ENCODE peak calls at places on chromosome 4, in ten cellular contexts. H, X, F, W, A, U, M, V, C and D are unnamed samples.

GRCh38 chr4:185036842-185037241 is 18.6 kb downstream of the HELT start:
- DNase-seq in H (no peak), X (no peak), F (no peak), W (no peak), A (no peak), U (no peak), M (no peak), V (peak), C (no peak), D (no peak)

GRCh38 chr4:26140150-26140898 is 180.5 kb upstream of the RBPJ start:
- DNase-seq in H (no peak), X (peak), F (peak), W (peak), A (no peak), U (no peak), M (no peak), V (no peak), C (no peak), D (peak)

GRCh38 chr4:92198711-92199110 is 105.1 kb upstream of the GRID2 start:
- DNase-seq in H (peak), X (peak), F (peak), W (peak), A (no peak), U (no peak), M (no peak), V (no peak), C (no peak), D (peak)

GRCh38 chr4:110622841-110623709 is at the start of gene PITX2:
- DNase-seq in H (peak), X (peak), F (peak), W (peak), A (peak), U (peak), M (no peak), V (peak), C (peak), D (peak)

GRCh38 chr4:4185528-4185927 is 41.2 kb downstream of the OTOP1 start:
- DNase-seq in H (no peak), X (no peak), F (no peak), W (no peak), A (no peak), U (no peak), M (no peak), V (peak), C (no peak), D (no peak)

GRCh38 chr4:76984788-76985211 is 35.2 kb downstream of the SEPTIN11 start:
- DNase-seq in H (peak), X (peak), F (peak), W (peak), A (no peak), U (peak), M (no peak), V (peak), C (peak), D (peak)

GRCh38 chr4:1531683-1532548 is 125.7 kb upstream of the NKX1-1 start:
- DNase-seq in H (no peak), X (no peak), F (no peak), W (no peak), A (peak), U (peak), M (no peak), V (no peak), C (no peak), D (no peak)

GRCh38 chr4:10694151-10694825 is 9.7 kb upstream of the CLNK start:
- DNase-seq in H (no peak), X (peak), F (no peak), W (peak), A (no peak), U (no peak), M (no peak), V (no peak), C (no peak), D (no peak)

GRCh38 chr4:38663021-38663800 is 788 bp upstream of the KLF3 start:
- DNase-seq in H (no peak), X (peak), F (no peak), W (peak), A (peak), U (peak), M (no peak), V (no peak), C (peak), D (peak)

GRCh38 chr4:146428298-146428697 is 93.4 kb downstream of the SLC10A7 start:
- DNase-seq in H (no peak), X (no peak), F (peak), W (no peak), A (no peak), U (no peak), M (no peak), V (no peak), C (no peak), D (no peak)

GRCh38 chr4:152094851-152095700 is 334.3 kb upstream of the GATB start:
- DNase-seq in H (no peak), X (peak), F (peak), W (peak), A (no peak), U (no peak), M (no peak), V (peak), C (no peak), D (peak)

GRCh38 chr4:4254666-4255065 is 6.6 kb upstream of the TMEM128 start:
- DNase-seq in H (no peak), X (no peak), F (no peak), W (no peak), A (no peak), U (peak), M (no peak), V (no peak), C (no peak), D (no peak)

GRCh38 chr4:151905197-151905596 is 144.4 kb upstream of the GATB start:
- DNase-seq in H (no peak), X (no peak), F (no peak), W (no peak), A (no peak), U (no peak), M (no peak), V (no peak), C (no peak), D (no peak)

GRCh38 chr4:176467011-176467410 is 147.2 kb downstream of the SPCS3 start:
- DNase-seq in H (no peak), X (peak), F (no peak), W (peak), A (no peak), U (no peak), M (no peak), V (no peak), C (no peak), D (peak)

GRCh38 chr4:2598661-2599654 is 62.5 kb downstream of the FAM193A start:
- DNase-seq in H (no peak), X (peak), F (peak), W (no peak), A (no peak), U (no peak), M (no peak), V (peak), C (no peak), D (no peak)

GRCh38 chr4:51942108-51942832 is 77.9 kb downstream of the LRRC66 start:
- DNase-seq in H (no peak), X (peak), F (peak), W (peak), A (no peak), U (no peak), M (no peak), V (no peak), C (no peak), D (peak)

GRCh38 chr4:56786955-56787354 is 34.5 kb downstream of the SPINK2 start:
- DNase-seq in H (no peak), X (peak), F (peak), W (peak), A (no peak), U (peak), M (no peak), V (no peak), C (no peak), D (peak)

GRCh38 chr4:31294655-31295054 is 574.5 kb downstream of the PCDH7 start:
- DNase-seq in H (no peak), X (no peak), F (no peak), W (no peak), A (no peak), U (no peak), M (no peak), V (no peak), C (no peak), D (no peak)

GRCh38 chr4:1053080-1053661 is 41.7 kb downstream of the FGFRL1 start:
- DNase-seq in H (no peak), X (no peak), F (peak), W (peak), A (peak), U (no peak), M (no peak), V (peak), C (no peak), D (peak)

GRCh38 chr4:15493411-15493810 is 23.7 kb downstream of the CC2D2A start:
- DNase-seq in H (no peak), X (no peak), F (peak), W (no peak), A (no peak), U (no peak), M (no peak), V (no peak), C (no peak), D (peak)

GRCh38 chr4:122539861-122540465 is 80.9 kb downstream of the IL21 start:
- DNase-seq in H (no peak), X (no peak), F (no peak), W (peak), A (no peak), U (no peak), M (no peak), V (no peak), C (no peak), D (peak)

GRCh38 chr4:152687974-152688599 is 8.3 kb upstream of the TMEM154 start:
- DNase-seq in H (no peak), X (no peak), F (no peak), W (no peak), A (no peak), U (no peak), M (no peak), V (no peak), C (peak), D (no peak)

GRCh38 chr4:15457401-15458201 is 12.1 kb upstream of the CC2D2A start:
- DNase-seq in H (no peak), X (peak), F (peak), W (peak), A (no peak), U (no peak), M (no peak), V (no peak), C (peak), D (peak)

GRCh38 chr4:53702334-53703266 is 111.3 kb upstream of the LNX1 start:
- DNase-seq in H (no peak), X (peak), F (peak), W (peak), A (peak), U (peak), M (no peak), V (peak), C (peak), D (peak)

GRCh38 chr4:82989567-82990429 is 20.8 kb downstream of the LIN54 start:
- DNase-seq in H (no peak), X (peak), F (no peak), W (peak), A (no peak), U (no peak), M (no peak), V (no peak), C (no peak), D (peak)

GRCh38 chr4:6591305-6591704 is 16.3 kb downstream of the MAN2B2 start:
- DNase-seq in H (no peak), X (no peak), F (no peak), W (no peak), A (peak), U (no peak), M (no peak), V (no peak), C (no peak), D (no peak)

GRCh38 chr4:153223418-153223792 is 19.2 kb downstream of the TRIM2 start:
- DNase-seq in H (no peak), X (no peak), F (no peak), W (peak), A (no peak), U (no peak), M (no peak), V (no peak), C (peak), D (peak)

GRCh38 chr4:139887962-139888735 is 222.5 kb downstream of the MGST2 start:
- DNase-seq in H (no peak), X (no peak), F (no peak), W (no peak), A (no peak), U (no peak), M (no peak), V (no peak), C (no peak), D (no peak)

GRCh38 chr4:27463816-27464215 is 603.2 kb downstream of the STIM2 start:
- DNase-seq in H (peak), X (peak), F (peak), W (peak), A (no peak), U (no peak), M (no peak), V (no peak), C (no peak), D (peak)

DNA sequence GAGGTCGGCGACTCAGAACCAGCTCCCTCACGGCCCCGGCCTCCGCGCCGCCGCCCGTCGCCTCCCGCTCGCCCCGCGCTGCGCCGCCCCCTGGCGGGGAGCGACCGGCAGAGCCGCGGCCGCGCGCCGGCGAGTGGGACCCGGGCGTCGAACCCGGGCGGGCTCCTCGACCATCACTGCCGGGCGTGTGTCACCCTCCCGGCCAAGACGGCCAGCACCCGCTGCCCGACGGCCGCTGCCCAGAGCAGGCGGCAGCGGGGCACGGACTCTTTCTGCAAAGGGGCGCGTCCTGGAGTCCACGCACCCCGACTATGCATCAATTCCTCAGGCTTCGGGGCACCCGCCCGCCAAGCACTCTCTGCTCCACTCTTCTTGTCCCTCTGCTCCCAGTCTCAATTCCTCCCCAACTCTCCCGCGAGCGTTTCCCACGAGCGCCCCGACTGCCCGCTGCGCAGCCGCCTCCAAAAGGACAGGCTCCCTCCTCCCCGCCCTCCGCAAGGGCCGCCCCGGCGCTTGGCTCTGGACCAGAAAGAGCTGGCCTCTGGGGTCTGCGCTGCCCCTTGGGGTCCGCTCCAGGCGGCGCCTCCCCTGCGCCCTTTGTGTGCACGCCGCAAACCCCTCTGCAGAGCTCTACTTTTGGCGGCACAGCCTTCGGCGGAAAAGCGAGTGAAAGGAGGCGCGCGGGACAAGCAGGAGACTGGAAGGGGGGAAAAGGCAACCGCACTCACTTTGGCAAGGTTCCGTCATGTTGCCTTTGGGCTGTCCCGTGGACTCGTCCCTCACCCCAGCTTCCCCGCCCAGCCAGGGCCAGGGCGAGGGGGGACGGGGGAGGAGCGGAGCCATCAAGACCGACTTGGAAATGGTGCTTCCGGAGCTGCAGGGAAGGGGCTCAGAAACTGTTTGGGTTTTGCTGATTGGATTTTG is 1.1 kb downstream of the PDE5A start:
- DNase-seq in H (no peak), X (peak), F (peak), W (peak), A (peak), U (peak), M (peak), V (peak), C (peak), D (peak)
- TF ChIP-seq CTCF in H (peak), X (peak), F (no peak), W (no peak), A (peak), U (peak), M (peak), V (no peak), C (peak), D (peak)

DNA sequence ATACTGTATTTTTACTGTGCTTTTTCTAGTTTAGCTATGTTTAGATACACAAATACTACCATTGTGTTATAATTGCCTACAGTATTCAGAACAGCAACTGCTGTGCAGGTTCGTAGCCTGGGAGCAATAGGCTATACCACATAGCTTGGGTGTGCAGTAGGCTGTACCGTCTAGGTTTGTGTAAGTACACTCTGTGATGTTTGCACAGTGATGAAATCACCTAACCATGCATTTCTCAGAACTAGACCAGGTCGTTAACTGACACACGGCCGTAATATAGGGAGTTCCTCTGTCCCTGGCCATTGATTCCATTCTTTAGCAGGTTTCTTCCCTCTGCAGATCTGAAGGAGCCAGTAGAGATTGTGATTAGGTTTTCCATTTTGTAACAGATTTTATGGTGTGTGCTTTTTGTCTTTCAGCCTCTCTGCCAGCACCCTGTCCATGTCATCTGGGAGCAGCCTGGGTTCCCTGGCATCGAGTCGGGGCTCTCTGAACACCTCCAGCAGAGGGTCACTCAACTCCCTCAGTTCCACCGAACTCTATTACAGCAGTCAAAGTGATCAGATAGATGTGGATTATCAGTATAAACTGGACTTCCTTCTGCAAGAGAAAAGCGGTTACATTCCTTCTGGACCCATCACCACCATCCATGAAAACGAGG is 59.5 kb downstream of the CLDN22 start:
- DNase-seq in H (no peak), X (no peak), F (no peak), W (no peak), A (no peak), U (no peak), M (no peak), V (no peak), C (no peak), D (no peak)
- H3K4me3 ChIP-seq in H (no peak), X (no peak), F (no peak), W (no peak), A (no peak), U (peak), M (no peak), V (no peak), C (no peak), D (no peak)

GRCh38 chr4:47466061-47466785 is 2.7 kb upstream of the COMMD8 start:
- DNase-seq in H (no peak), X (no peak), F (no peak), W (no peak), A (no peak), U (no peak), M (no peak), V (no peak), C (no peak), D (no peak)

GRCh38 chr4:47462799-47463234 is 685 bp downstream of the COMMD8 start:
- DNase-seq in H (no peak), X (no peak), F (peak), W (peak), A (no peak), U (no peak), M (no peak), V (no peak), C (no peak), D (peak)

GRCh38 chr4:47468686-47469365 is 5.3 kb upstream of the COMMD8 start:
- DNase-seq in H (peak), X (peak), F (no peak), W (no peak), A (no peak), U (no peak), M (no peak), V (no peak), C (peak), D (peak)

GRCh38 chr4:47465008-47465407 is 1.5 kb upstream of the COMMD8 start:
- DNase-seq in H (no peak), X (no peak), F (no peak), W (no peak), A (no peak), U (no peak), M (no peak), V (no peak), C (no peak), D (no peak)

DNA sequence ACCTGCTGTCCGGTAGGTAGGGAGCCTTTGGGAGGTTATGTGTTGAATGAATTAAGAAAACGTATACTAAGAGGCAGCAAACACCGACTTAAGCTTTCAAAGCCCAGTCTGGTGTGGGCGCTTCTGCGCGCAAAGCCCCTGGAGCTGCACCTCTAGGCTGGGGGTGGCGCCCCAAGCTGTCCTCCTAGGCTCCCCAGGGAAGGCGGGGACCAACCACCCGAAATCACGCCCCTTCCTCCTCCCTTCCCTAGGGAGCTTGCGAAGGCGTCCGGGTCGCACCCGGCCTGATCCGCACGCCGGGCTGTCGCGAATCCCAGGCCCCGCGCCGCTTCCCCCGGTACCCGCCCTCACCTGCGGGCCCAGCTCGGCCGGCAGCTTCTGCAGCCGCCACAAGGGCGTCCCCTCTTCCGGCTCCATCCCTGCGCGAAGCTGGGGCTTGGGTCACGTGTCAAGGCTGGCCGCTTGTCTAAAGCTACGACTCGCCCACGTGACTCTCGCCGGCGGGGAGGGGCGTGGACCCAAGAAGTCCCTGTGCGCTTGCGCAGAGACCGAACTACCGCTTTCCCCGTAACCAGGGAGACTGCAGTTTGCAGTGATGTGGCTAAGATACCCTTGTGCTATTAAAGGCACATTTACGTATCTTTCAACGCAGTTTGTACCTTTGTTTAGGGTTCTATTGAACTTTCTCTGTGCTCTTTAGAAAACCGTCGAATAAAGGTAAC is at the start of gene COMMD8:
- DNase-seq in H (peak), X (peak), F (peak), W (peak), A (peak), U (peak), M (peak), V (peak), C (peak), D (peak)
- TF ChIP-seq CTCF in H (peak), X (peak), F (no peak), W (peak), A (no peak), U (no peak), M (no peak), V (no peak), C (peak), D (peak)

GRCh38 chr4:48490012-48490679 is at the start of gene ZAR1:
- DNase-seq in H (no peak), X (no peak), F (no peak), W (no peak), A (peak), U (no peak), M (no peak), V (no peak), C (peak), D (no peak)
- H3K4me3 ChIP-seq in H (peak), X (no peak), F (no peak), W (no peak), A (no peak), U (peak), M (peak), V (peak), C (peak), D (peak)

DNA sequence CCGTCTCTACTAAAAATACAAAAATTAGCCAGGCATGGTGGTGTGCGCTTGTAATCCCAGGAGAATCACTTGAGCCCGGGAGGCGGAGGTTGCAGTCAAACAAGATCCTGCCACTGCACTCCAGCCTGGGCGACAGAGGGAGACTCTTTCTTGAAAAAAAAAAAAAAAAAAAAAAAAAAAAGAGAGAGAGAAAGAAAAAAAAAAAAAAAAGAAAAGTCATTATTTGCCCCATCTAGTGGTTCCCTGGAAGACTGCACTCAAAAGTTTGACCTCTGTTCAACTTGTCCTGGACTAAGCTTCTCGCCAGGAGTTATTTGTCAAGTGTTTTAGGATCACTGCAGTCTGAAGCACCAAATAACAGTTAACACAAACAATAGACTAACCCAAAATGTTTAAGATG is 45.3 kb upstream of the KCTD8 start:
- DNase-seq in H (no peak), X (peak), F (peak), W (peak), A (no peak), U (no peak), M (no peak), V (no peak), C (peak), D (peak)
- TF ChIP-seq CTCF in H (peak), X (peak), F (peak), W (peak), A (no peak), U (peak), M (no peak), V (no peak), C (peak), D (peak)